ENCODE peak calls at places on chromosomes 6 and 20, in seven cellular contexts. One of them, this sample, is unnamed.

GRCh38 chr6:123415844-123416468 is 220.8 kb downstream of the TRDN start:
- DNase-seq in SK-N-SH: peak; percentile 12
- DNase-seq in heart right ventricle: no peak
- DNase-seq in left lung: no peak
- DNase-seq in HFFc6: peak; percentile 28
- DNase-seq in tibial artery: no peak
- DNase-seq in GM12864: peak; percentile 49
- DNase-seq in this sample: peak; percentile 24

GRCh38 chr6:2738373-2738979 is 12.2 kb downstream of the MYLK4 start:
- DNase-seq in SK-N-SH: peak; percentile 55
- DNase-seq in heart right ventricle: no peak
- DNase-seq in left lung: no peak
- DNase-seq in HFFc6: peak; percentile 50
- DNase-seq in tibial artery: no peak
- DNase-seq in GM12864: no peak
- DNase-seq in this sample: peak; percentile 56

GRCh38 chr6:108781419-108782110 is 66.7 kb upstream of the ARMC2 start:
- DNase-seq in SK-N-SH: no peak
- DNase-seq in heart right ventricle: no peak
- DNase-seq in left lung: no peak
- DNase-seq in HFFc6: no peak
- DNase-seq in tibial artery: no peak
- DNase-seq in GM12864: no peak
- DNase-seq in this sample: no peak

GRCh38 chr20:11047559-11047958 is 373.8 kb upstream of the JAG1 start:
- DNase-seq in SK-N-SH: no peak
- DNase-seq in heart right ventricle: no peak
- DNase-seq in left lung: no peak
- DNase-seq in HFFc6: no peak
- DNase-seq in tibial artery: no peak
- DNase-seq in GM12864: no peak
- DNase-seq in this sample: no peak

GRCh38 chr6:132227937-132228336 is 173.3 kb downstream of the MOXD1 start:
- DNase-seq in SK-N-SH: no peak
- DNase-seq in heart right ventricle: no peak
- DNase-seq in left lung: no peak
- DNase-seq in HFFc6: peak; percentile 65
- DNase-seq in tibial artery: no peak
- DNase-seq in GM12864: no peak
- DNase-seq in this sample: no peak

GRCh38 chr6:169869301-169869700 is 117.9 kb downstream of the ERMARD start:
- DNase-seq in SK-N-SH: no peak
- DNase-seq in heart right ventricle: no peak
- DNase-seq in left lung: no peak
- DNase-seq in HFFc6: no peak
- DNase-seq in tibial artery: no peak
- DNase-seq in GM12864: no peak
- DNase-seq in this sample: no peak

GRCh38 chr6:40933864-40934263 is 105.2 kb downstream of the UNC5CL start:
- DNase-seq in SK-N-SH: no peak
- DNase-seq in heart right ventricle: no peak
- DNase-seq in left lung: no peak
- DNase-seq in HFFc6: no peak
- DNase-seq in tibial artery: no peak
- DNase-seq in GM12864: no peak
- DNase-seq in this sample: no peak

GRCh38 chr6:75750925-75751324 is 1.9 kb downstream of the MYO6 start:
- DNase-seq in SK-N-SH: no peak
- DNase-seq in heart right ventricle: no peak
- DNase-seq in left lung: no peak
- DNase-seq in HFFc6: no peak
- DNase-seq in tibial artery: no peak
- DNase-seq in GM12864: no peak
- DNase-seq in this sample: no peak

GRCh38 chr20:51341581-51341980 is 200.9 kb downstream of the NFATC2 start:
- DNase-seq in SK-N-SH: no peak
- DNase-seq in heart right ventricle: no peak
- DNase-seq in left lung: peak; percentile 6
- DNase-seq in HFFc6: no peak
- DNase-seq in tibial artery: no peak
- DNase-seq in GM12864: no peak
- DNase-seq in this sample: no peak

GRCh38 chr6:93581371-93581770 is 162.0 kb upstream of the EPHA7 start:
- DNase-seq in SK-N-SH: no peak
- DNase-seq in heart right ventricle: no peak
- DNase-seq in left lung: no peak
- DNase-seq in HFFc6: no peak
- DNase-seq in tibial artery: no peak
- DNase-seq in GM12864: no peak
- DNase-seq in this sample: no peak

GRCh38 chr6:72977114-72977513 is 248.2 kb downstream of the KHDC1L start:
- DNase-seq in SK-N-SH: no peak
- DNase-seq in heart right ventricle: no peak
- DNase-seq in left lung: no peak
- DNase-seq in HFFc6: no peak
- DNase-seq in tibial artery: no peak
- DNase-seq in GM12864: no peak
- DNase-seq in this sample: peak; percentile 13

GRCh38 chr6:21526974-21527373 is 66.6 kb upstream of the SOX4 start:
- DNase-seq in SK-N-SH: no peak
- DNase-seq in heart right ventricle: no peak
- DNase-seq in left lung: no peak
- DNase-seq in HFFc6: no peak
- DNase-seq in tibial artery: no peak
- DNase-seq in GM12864: no peak
- DNase-seq in this sample: no peak

GRCh38 chr6:21523652-21524051 is 69.9 kb upstream of the SOX4 start:
- DNase-seq in SK-N-SH: no peak
- DNase-seq in heart right ventricle: no peak
- DNase-seq in left lung: no peak
- DNase-seq in HFFc6: no peak
- DNase-seq in tibial artery: no peak
- DNase-seq in GM12864: no peak
- DNase-seq in this sample: no peak

GRCh38 chr6:21522007-21522758 is 71.4 kb upstream of the SOX4 start:
- DNase-seq in SK-N-SH: peak; percentile 26
- DNase-seq in heart right ventricle: no peak
- DNase-seq in left lung: no peak
- DNase-seq in HFFc6: no peak
- DNase-seq in tibial artery: no peak
- DNase-seq in GM12864: no peak
- DNase-seq in this sample: no peak

GRCh38 chr6:21527731-21528130 is 65.8 kb upstream of the SOX4 start:
- DNase-seq in SK-N-SH: no peak
- DNase-seq in heart right ventricle: no peak
- DNase-seq in left lung: no peak
- DNase-seq in HFFc6: no peak
- DNase-seq in tibial artery: no peak
- DNase-seq in GM12864: no peak
- DNase-seq in this sample: no peak

DNA sequence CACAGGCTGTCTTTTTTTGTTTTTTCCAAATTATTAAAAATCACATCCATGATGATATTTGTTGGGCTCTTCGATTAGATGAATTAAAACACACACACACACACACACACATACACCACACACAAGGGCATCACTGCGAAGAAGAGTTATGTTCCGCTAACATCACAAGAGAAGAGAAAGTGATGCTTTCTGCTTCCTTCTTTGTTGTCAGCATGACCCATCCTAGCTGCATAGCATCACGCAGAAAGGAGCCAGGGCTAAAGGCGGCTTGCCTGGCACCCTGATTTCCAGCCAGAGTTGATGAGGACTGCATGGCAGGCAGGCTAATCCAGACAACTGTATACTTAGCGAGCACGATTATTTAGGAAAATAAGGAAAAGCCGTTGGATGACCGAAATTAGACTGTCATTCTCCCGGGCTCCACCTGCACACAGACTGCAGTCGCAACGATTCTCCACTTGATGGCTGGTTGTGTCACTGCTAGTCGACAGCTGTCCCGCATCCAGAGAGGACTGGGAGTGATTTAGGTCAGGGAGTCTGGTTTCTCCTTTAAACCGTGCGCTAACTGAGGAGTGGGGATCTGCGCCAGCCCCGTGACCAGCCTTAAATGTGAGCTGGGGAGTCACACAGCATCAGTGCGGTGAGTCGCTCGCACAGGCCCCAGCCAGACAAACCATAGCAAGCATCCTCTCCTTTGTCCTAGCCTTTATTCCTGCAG is 70.6 kb upstream of the SOX4 start:
- DNase-seq in SK-N-SH: peak; percentile 64
- DNase-seq in heart right ventricle: no peak
- DNase-seq in left lung: no peak
- DNase-seq in HFFc6: no peak
- DNase-seq in tibial artery: no peak
- DNase-seq in GM12864: no peak
- DNase-seq in this sample: no peak
- TF ChIP-seq CTCF in SK-N-SH: peak; percentile 37
- TF ChIP-seq CTCF in heart right ventricle: no peak
- TF ChIP-seq CTCF in left lung: no peak
- TF ChIP-seq CTCF in HFFc6: no peak
- TF ChIP-seq CTCF in tibial artery: no peak
- TF ChIP-seq CTCF in GM12864: peak; percentile 7
- TF ChIP-seq CTCF in this sample: peak; percentile 3

GRCh38 chr6:143279385-143279784 is 171.1 kb downstream of the ADAT2 start:
- DNase-seq in SK-N-SH: peak; percentile 27
- DNase-seq in heart right ventricle: no peak
- DNase-seq in left lung: no peak
- DNase-seq in HFFc6: no peak
- DNase-seq in tibial artery: no peak
- DNase-seq in GM12864: no peak
- DNase-seq in this sample: peak; percentile 20
- TF ChIP-seq CTCF in SK-N-SH: peak; percentile 42
- TF ChIP-seq CTCF in heart right ventricle: peak; percentile 48
- TF ChIP-seq CTCF in left lung: no peak
- TF ChIP-seq CTCF in HFFc6: peak; percentile 74
- TF ChIP-seq CTCF in tibial artery: peak; percentile 10
- TF ChIP-seq CTCF in GM12864: peak; percentile 36
- TF ChIP-seq CTCF in this sample: peak; percentile 57

GRCh38 chr20:2387580-2387979 is 6.9 kb downstream of the TGM6 start:
- DNase-seq in SK-N-SH: no peak
- DNase-seq in heart right ventricle: no peak
- DNase-seq in left lung: no peak
- DNase-seq in HFFc6: no peak
- DNase-seq in tibial artery: no peak
- DNase-seq in GM12864: no peak
- DNase-seq in this sample: no peak

GRCh38 chr20:2386516-2387179 is 5.9 kb downstream of the TGM6 start:
- DNase-seq in SK-N-SH: no peak
- DNase-seq in heart right ventricle: no peak
- DNase-seq in left lung: no peak
- DNase-seq in HFFc6: peak; percentile 88
- DNase-seq in tibial artery: no peak
- DNase-seq in GM12864: no peak
- DNase-seq in this sample: no peak

GRCh38 chr20:2385026-2385425 is 4.3 kb downstream of the TGM6 start:
- DNase-seq in SK-N-SH: no peak
- DNase-seq in heart right ventricle: no peak
- DNase-seq in left lung: no peak
- DNase-seq in HFFc6: peak; percentile 64
- DNase-seq in tibial artery: no peak
- DNase-seq in GM12864: no peak
- DNase-seq in this sample: no peak

GRCh38 chr20:2385496-2385895 is 4.8 kb downstream of the TGM6 start:
- DNase-seq in SK-N-SH: no peak
- DNase-seq in heart right ventricle: no peak
- DNase-seq in left lung: no peak
- DNase-seq in HFFc6: peak; percentile 9
- DNase-seq in tibial artery: no peak
- DNase-seq in GM12864: no peak
- DNase-seq in this sample: no peak

GRCh38 chr20:2387180-2387577 is 6.5 kb downstream of the TGM6 start:
- DNase-seq in SK-N-SH: peak; percentile 44
- DNase-seq in heart right ventricle: no peak
- DNase-seq in left lung: no peak
- DNase-seq in HFFc6: peak; percentile 46
- DNase-seq in tibial artery: no peak
- DNase-seq in GM12864: peak; percentile 34
- DNase-seq in this sample: peak; percentile 65
- TF ChIP-seq CTCF in SK-N-SH: peak; percentile 65
- TF ChIP-seq CTCF in heart right ventricle: peak; percentile 24
- TF ChIP-seq CTCF in left lung: no peak
- TF ChIP-seq CTCF in HFFc6: peak; percentile 86
- TF ChIP-seq CTCF in tibial artery: no peak
- TF ChIP-seq CTCF in GM12864: peak; percentile 68
- TF ChIP-seq CTCF in this sample: peak; percentile 58

GRCh38 chr6:13991393-13991792 is 66.6 kb downstream of the RNF182 start:
- DNase-seq in SK-N-SH: no peak
- DNase-seq in heart right ventricle: no peak
- DNase-seq in left lung: no peak
- DNase-seq in HFFc6: no peak
- DNase-seq in tibial artery: no peak
- DNase-seq in GM12864: no peak
- DNase-seq in this sample: no peak
- TF ChIP-seq CTCF in SK-N-SH: no peak
- TF ChIP-seq CTCF in heart right ventricle: no peak
- TF ChIP-seq CTCF in left lung: no peak
- TF ChIP-seq CTCF in HFFc6: no peak
- TF ChIP-seq CTCF in tibial artery: no peak
- TF ChIP-seq CTCF in GM12864: no peak
- TF ChIP-seq CTCF in this sample: no peak